ENCODE peak calls at places on chromosome 1, in ten cellular contexts. One of them, this sample, is unnamed.

GRCh38 chr1:231866392-231867331 is 240.1 kb downstream of the DISC1 start:
- DNase-seq in naive thymus-derived CD4-positive, alpha-beta T cell: peak
- DNase-seq in AG04450: no peak
- DNase-seq in CD4-positive, alpha-beta T cell: peak
- DNase-seq in CD8-positive, alpha-beta T cell: peak
- DNase-seq in fibroblast of lung: peak
- DNase-seq in CD8-positive, alpha-beta memory T cell: peak
- DNase-seq in GM23248: peak
- DNase-seq in A549: peak
- DNase-seq in GM12878: no peak
- DNase-seq in this sample: peak

GRCh38 chr1:85220756-85221166 is 19.9 kb upstream of the SYDE2 start:
- DNase-seq in AG04450: peak
- DNase-seq in CD8-positive, alpha-beta memory T cell: no peak
- DNase-seq in fibroblast of lung: peak
- DNase-seq in GM12878: no peak
- DNase-seq in CD4-positive, alpha-beta T cell: no peak
- DNase-seq in naive thymus-derived CD4-positive, alpha-beta T cell: no peak
- DNase-seq in CD8-positive, alpha-beta T cell: no peak
- DNase-seq in A549: no peak
- DNase-seq in GM23248: no peak
- DNase-seq in this sample: no peak

GRCh38 chr1:78619803-78620579 is at the start of gene IFI44L:
- DNase-seq in GM23248: peak
- DNase-seq in CD4-positive, alpha-beta T cell: peak
- DNase-seq in AG04450: peak
- DNase-seq in CD8-positive, alpha-beta T cell: peak
- DNase-seq in naive thymus-derived CD4-positive, alpha-beta T cell: peak
- DNase-seq in GM12878: peak
- DNase-seq in CD8-positive, alpha-beta memory T cell: peak
- DNase-seq in fibroblast of lung: peak
- DNase-seq in A549: no peak
- DNase-seq in this sample: no peak

GRCh38 chr1:69648486-69648885 is 80.8 kb downstream of the LRRC7 start:
- DNase-seq in CD8-positive, alpha-beta memory T cell: peak
- DNase-seq in CD4-positive, alpha-beta T cell: no peak
- DNase-seq in CD8-positive, alpha-beta T cell: no peak
- DNase-seq in GM12878: no peak
- DNase-seq in GM23248: no peak
- DNase-seq in AG04450: no peak
- DNase-seq in A549: no peak
- DNase-seq in fibroblast of lung: peak
- DNase-seq in naive thymus-derived CD4-positive, alpha-beta T cell: no peak
- DNase-seq in this sample: no peak

GRCh38 chr1:180672105-180672504 is 40.3 kb downstream of the XPR1 start:
- DNase-seq in naive thymus-derived CD4-positive, alpha-beta T cell: no peak
- DNase-seq in fibroblast of lung: peak
- DNase-seq in CD4-positive, alpha-beta T cell: no peak
- DNase-seq in A549: no peak
- DNase-seq in CD8-positive, alpha-beta T cell: no peak
- DNase-seq in CD8-positive, alpha-beta memory T cell: no peak
- DNase-seq in GM23248: no peak
- DNase-seq in AG04450: no peak
- DNase-seq in GM12878: no peak
- DNase-seq in this sample: no peak

GRCh38 chr1:161531986-161532875 is 7.9 kb downstream of the HSPA6 start:
- DNase-seq in GM23248: no peak
- DNase-seq in GM12878: no peak
- DNase-seq in naive thymus-derived CD4-positive, alpha-beta T cell: no peak
- DNase-seq in AG04450: no peak
- DNase-seq in fibroblast of lung: peak
- DNase-seq in A549: no peak
- DNase-seq in CD8-positive, alpha-beta T cell: no peak
- DNase-seq in CD8-positive, alpha-beta memory T cell: no peak
- DNase-seq in CD4-positive, alpha-beta T cell: no peak
- DNase-seq in this sample: no peak

GRCh38 chr1:176843352-176844297 is 320.9 kb downstream of the ASTN1 start:
- DNase-seq in fibroblast of lung: peak
- DNase-seq in GM23248: peak
- DNase-seq in GM12878: no peak
- DNase-seq in CD4-positive, alpha-beta T cell: no peak
- DNase-seq in AG04450: peak
- DNase-seq in CD8-positive, alpha-beta memory T cell: no peak
- DNase-seq in CD8-positive, alpha-beta T cell: no peak
- DNase-seq in A549: no peak
- DNase-seq in naive thymus-derived CD4-positive, alpha-beta T cell: no peak
- DNase-seq in this sample: no peak

GRCh38 chr1:211145944-211146343 is 12.0 kb upstream of the KCNH1 start:
- DNase-seq in CD4-positive, alpha-beta T cell: no peak
- DNase-seq in AG04450: no peak
- DNase-seq in CD8-positive, alpha-beta T cell: no peak
- DNase-seq in A549: no peak
- DNase-seq in GM23248: no peak
- DNase-seq in naive thymus-derived CD4-positive, alpha-beta T cell: no peak
- DNase-seq in CD8-positive, alpha-beta memory T cell: no peak
- DNase-seq in GM12878: no peak
- DNase-seq in fibroblast of lung: no peak
- DNase-seq in this sample: no peak

GRCh38 chr1:44090409-44091252 is 28.0 kb upstream of the KLF17 start:
- DNase-seq in CD4-positive, alpha-beta T cell: no peak
- DNase-seq in AG04450: no peak
- DNase-seq in GM23248: no peak
- DNase-seq in fibroblast of lung: no peak
- DNase-seq in CD8-positive, alpha-beta T cell: no peak
- DNase-seq in CD8-positive, alpha-beta memory T cell: no peak
- DNase-seq in A549: no peak
- DNase-seq in GM12878: no peak
- DNase-seq in naive thymus-derived CD4-positive, alpha-beta T cell: no peak
- DNase-seq in this sample: no peak

GRCh38 chr1:64471218-64471719 is 1.3 kb downstream of the CACHD1 start:
- DNase-seq in fibroblast of lung: peak
- DNase-seq in CD4-positive, alpha-beta T cell: no peak
- DNase-seq in naive thymus-derived CD4-positive, alpha-beta T cell: peak
- DNase-seq in CD8-positive, alpha-beta memory T cell: peak
- DNase-seq in A549: no peak
- DNase-seq in AG04450: no peak
- DNase-seq in GM23248: peak
- DNase-seq in CD8-positive, alpha-beta T cell: no peak
- DNase-seq in GM12878: no peak
- DNase-seq in this sample: peak
- H3K27ac ChIP-seq in fibroblast of lung: no peak
- H3K27ac ChIP-seq in CD4-positive, alpha-beta T cell: no peak
- H3K27ac ChIP-seq in naive thymus-derived CD4-positive, alpha-beta T cell: no peak
- H3K27ac ChIP-seq in CD8-positive, alpha-beta memory T cell: no peak
- H3K27ac ChIP-seq in A549: no peak
- H3K27ac ChIP-seq in AG04450: peak
- H3K27ac ChIP-seq in GM23248: no peak
- H3K27ac ChIP-seq in CD8-positive, alpha-beta T cell: no peak
- H3K27ac ChIP-seq in GM12878: no peak
- H3K27ac ChIP-seq in this sample: peak

GRCh38 chr1:200414657-200415056 is 4.8 kb upstream of the ZNF281 start:
- DNase-seq in CD8-positive, alpha-beta T cell: no peak
- DNase-seq in naive thymus-derived CD4-positive, alpha-beta T cell: no peak
- DNase-seq in GM12878: no peak
- DNase-seq in fibroblast of lung: no peak
- DNase-seq in CD4-positive, alpha-beta T cell: no peak
- DNase-seq in A549: no peak
- DNase-seq in GM23248: no peak
- DNase-seq in AG04450: no peak
- DNase-seq in CD8-positive, alpha-beta memory T cell: no peak
- DNase-seq in this sample: no peak

GRCh38 chr1:200410566-200410878 is 686 bp upstream of the ZNF281 start:
- DNase-seq in GM23248: peak
- DNase-seq in CD8-positive, alpha-beta memory T cell: no peak
- DNase-seq in A549: no peak
- DNase-seq in GM12878: no peak
- DNase-seq in fibroblast of lung: no peak
- DNase-seq in CD8-positive, alpha-beta T cell: no peak
- DNase-seq in AG04450: no peak
- DNase-seq in naive thymus-derived CD4-positive, alpha-beta T cell: no peak
- DNase-seq in CD4-positive, alpha-beta T cell: no peak
- DNase-seq in this sample: no peak

GRCh38 chr1:200411406-200412257 is 1.8 kb upstream of the ZNF281 start:
- DNase-seq in CD8-positive, alpha-beta T cell: no peak
- DNase-seq in GM23248: no peak
- DNase-seq in AG04450: no peak
- DNase-seq in fibroblast of lung: no peak
- DNase-seq in naive thymus-derived CD4-positive, alpha-beta T cell: no peak
- DNase-seq in CD8-positive, alpha-beta memory T cell: no peak
- DNase-seq in CD4-positive, alpha-beta T cell: no peak
- DNase-seq in GM12878: no peak
- DNase-seq in A549: no peak
- DNase-seq in this sample: no peak

GRCh38 chr1:200415693-200416593 is 6.1 kb upstream of the ZNF281 start:
- DNase-seq in CD4-positive, alpha-beta T cell: no peak
- DNase-seq in CD8-positive, alpha-beta T cell: no peak
- DNase-seq in GM23248: peak
- DNase-seq in naive thymus-derived CD4-positive, alpha-beta T cell: no peak
- DNase-seq in CD8-positive, alpha-beta memory T cell: no peak
- DNase-seq in fibroblast of lung: peak
- DNase-seq in AG04450: peak
- DNase-seq in A549: peak
- DNase-seq in GM12878: no peak
- DNase-seq in this sample: no peak

DNA sequence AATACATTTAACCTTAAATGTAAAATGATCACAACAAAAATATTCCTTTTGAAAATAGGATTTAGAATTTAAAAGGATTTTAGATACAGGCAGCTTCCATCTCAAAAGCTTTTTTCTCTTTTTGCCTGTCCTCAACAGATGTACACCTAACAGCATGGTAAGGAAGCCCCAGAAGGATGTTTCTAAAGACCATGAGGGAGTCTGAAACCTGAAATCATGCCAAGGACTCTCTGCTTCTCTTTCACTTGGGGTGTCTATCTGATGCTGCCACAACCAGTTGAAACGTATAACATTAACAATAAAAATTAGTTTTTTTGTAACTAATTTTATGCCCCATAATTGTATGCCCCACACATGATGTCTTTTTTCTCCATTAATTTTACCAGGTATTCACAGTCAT is 5.4 kb upstream of the ZNF281 start:
- DNase-seq in GM12878: no peak
- DNase-seq in A549: no peak
- DNase-seq in CD8-positive, alpha-beta memory T cell: no peak
- DNase-seq in CD8-positive, alpha-beta T cell: no peak
- DNase-seq in AG04450: no peak
- DNase-seq in GM23248: no peak
- DNase-seq in fibroblast of lung: no peak
- DNase-seq in CD4-positive, alpha-beta T cell: no peak
- DNase-seq in naive thymus-derived CD4-positive, alpha-beta T cell: no peak
- DNase-seq in this sample: no peak
- H3K27ac ChIP-seq in GM12878: peak
- H3K27ac ChIP-seq in A549: peak
- H3K27ac ChIP-seq in CD8-positive, alpha-beta memory T cell: no peak
- H3K27ac ChIP-seq in CD8-positive, alpha-beta T cell: no peak
- H3K27ac ChIP-seq in AG04450: peak
- H3K27ac ChIP-seq in GM23248: peak
- H3K27ac ChIP-seq in fibroblast of lung: peak
- H3K27ac ChIP-seq in CD4-positive, alpha-beta T cell: no peak
- H3K27ac ChIP-seq in naive thymus-derived CD4-positive, alpha-beta T cell: no peak
- H3K27ac ChIP-seq in this sample: no peak

GRCh38 chr1:17558954-17559617 is 19.6 kb downstream of the ARHGEF10L start:
- DNase-seq in naive thymus-derived CD4-positive, alpha-beta T cell: no peak
- DNase-seq in GM12878: no peak
- DNase-seq in fibroblast of lung: no peak
- DNase-seq in A549: no peak
- DNase-seq in CD4-positive, alpha-beta T cell: no peak
- DNase-seq in CD8-positive, alpha-beta T cell: no peak
- DNase-seq in GM23248: peak
- DNase-seq in CD8-positive, alpha-beta memory T cell: no peak
- DNase-seq in AG04450: no peak
- DNase-seq in this sample: no peak

GRCh38 chr1:17562375-17562774 is 22.9 kb downstream of the ARHGEF10L start:
- DNase-seq in GM23248: no peak
- DNase-seq in naive thymus-derived CD4-positive, alpha-beta T cell: no peak
- DNase-seq in fibroblast of lung: no peak
- DNase-seq in GM12878: no peak
- DNase-seq in AG04450: no peak
- DNase-seq in CD8-positive, alpha-beta memory T cell: no peak
- DNase-seq in A549: no peak
- DNase-seq in CD4-positive, alpha-beta T cell: no peak
- DNase-seq in CD8-positive, alpha-beta T cell: no peak
- DNase-seq in this sample: no peak

GRCh38 chr1:17559618-17560419 is 20.3 kb downstream of the ARHGEF10L start:
- DNase-seq in AG04450: no peak
- DNase-seq in CD8-positive, alpha-beta T cell: no peak
- DNase-seq in GM23248: no peak
- DNase-seq in A549: no peak
- DNase-seq in CD4-positive, alpha-beta T cell: no peak
- DNase-seq in fibroblast of lung: no peak
- DNase-seq in naive thymus-derived CD4-positive, alpha-beta T cell: no peak
- DNase-seq in GM12878: no peak
- DNase-seq in CD8-positive, alpha-beta memory T cell: no peak
- DNase-seq in this sample: no peak

GRCh38 chr1:17561561-17561985 is 22.1 kb downstream of the ARHGEF10L start:
- DNase-seq in GM12878: no peak
- DNase-seq in GM23248: peak
- DNase-seq in CD8-positive, alpha-beta T cell: no peak
- DNase-seq in fibroblast of lung: peak
- DNase-seq in AG04450: no peak
- DNase-seq in naive thymus-derived CD4-positive, alpha-beta T cell: no peak
- DNase-seq in CD4-positive, alpha-beta T cell: no peak
- DNase-seq in A549: no peak
- DNase-seq in CD8-positive, alpha-beta memory T cell: no peak
- DNase-seq in this sample: no peak

GRCh38 chr1:17561252-17561558 is 21.7 kb downstream of the ARHGEF10L start:
- DNase-seq in CD8-positive, alpha-beta memory T cell: no peak
- DNase-seq in CD4-positive, alpha-beta T cell: no peak
- DNase-seq in GM12878: no peak
- DNase-seq in fibroblast of lung: no peak
- DNase-seq in GM23248: peak
- DNase-seq in A549: no peak
- DNase-seq in naive thymus-derived CD4-positive, alpha-beta T cell: no peak
- DNase-seq in AG04450: no peak
- DNase-seq in CD8-positive, alpha-beta T cell: no peak
- DNase-seq in this sample: peak
- H3K27ac ChIP-seq in CD8-positive, alpha-beta memory T cell: no peak
- H3K27ac ChIP-seq in CD4-positive, alpha-beta T cell: no peak
- H3K27ac ChIP-seq in GM12878: no peak
- H3K27ac ChIP-seq in fibroblast of lung: no peak
- H3K27ac ChIP-seq in GM23248: peak
- H3K27ac ChIP-seq in A549: no peak
- H3K27ac ChIP-seq in naive thymus-derived CD4-positive, alpha-beta T cell: no peak
- H3K27ac ChIP-seq in AG04450: no peak
- H3K27ac ChIP-seq in CD8-positive, alpha-beta T cell: no peak
- H3K27ac ChIP-seq in this sample: peak

DNA sequence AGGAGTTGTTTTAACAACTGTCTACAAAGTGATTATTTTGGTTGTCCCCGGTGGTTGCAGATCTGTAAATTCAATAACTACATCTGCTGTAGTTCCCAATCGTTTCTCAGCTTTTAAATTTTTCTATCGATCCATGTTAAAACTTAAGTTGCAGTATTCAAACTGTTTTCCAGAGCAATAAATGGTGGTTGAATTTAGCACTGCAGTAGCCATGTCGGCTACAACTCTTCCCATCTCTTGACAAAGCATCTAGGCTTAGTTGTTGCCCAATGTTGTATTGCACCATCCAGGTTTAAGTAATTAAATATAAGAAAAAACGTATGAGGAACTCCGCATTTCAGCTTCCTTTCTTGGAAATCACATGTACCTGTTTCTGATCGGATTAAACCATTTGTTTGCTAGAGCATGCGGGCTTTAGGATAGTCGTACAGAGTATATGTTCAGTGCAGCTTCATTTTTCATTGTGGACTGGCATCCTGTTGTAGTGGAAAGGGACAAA is 996 bp downstream of the CNIH4 start:
- DNase-seq in GM23248: peak
- DNase-seq in fibroblast of lung: peak
- DNase-seq in A549: peak
- DNase-seq in CD4-positive, alpha-beta T cell: no peak
- DNase-seq in CD8-positive, alpha-beta T cell: no peak
- DNase-seq in GM12878: no peak
- DNase-seq in CD8-positive, alpha-beta memory T cell: no peak
- DNase-seq in AG04450: no peak
- DNase-seq in naive thymus-derived CD4-positive, alpha-beta T cell: no peak
- DNase-seq in this sample: no peak
- H3K27ac ChIP-seq in GM23248: peak
- H3K27ac ChIP-seq in fibroblast of lung: peak
- H3K27ac ChIP-seq in A549: peak
- H3K27ac ChIP-seq in CD4-positive, alpha-beta T cell: peak
- H3K27ac ChIP-seq in CD8-positive, alpha-beta T cell: peak
- H3K27ac ChIP-seq in GM12878: no peak
- H3K27ac ChIP-seq in CD8-positive, alpha-beta memory T cell: peak
- H3K27ac ChIP-seq in AG04450: no peak
- H3K27ac ChIP-seq in naive thymus-derived CD4-positive, alpha-beta T cell: peak
- H3K27ac ChIP-seq in this sample: no peak